ENCODE peak calls at places on chromosomes 3 and 15, in five cellular contexts. One of them, this sample, is unnamed.

GRCh38 chr3:155392138-155392537 is 98.7 kb upstream of the STRIT1 start:
- DNase-seq in mucosa of descending colon: no peak
- DNase-seq in HuH-7: no peak
- DNase-seq in cardiac muscle cell: peak
- DNase-seq in GF-D8: no peak
- DNase-seq in this sample: no peak

GRCh38 chr3:70811880-70812279 is 499.4 kb upstream of the MDFIC2 start:
- DNase-seq in mucosa of descending colon: no peak
- DNase-seq in HuH-7: no peak
- DNase-seq in cardiac muscle cell: no peak
- DNase-seq in GF-D8: no peak
- DNase-seq in this sample: no peak

GRCh38 chr3:188262913-188263683 is 109.1 kb downstream of the LPP start:
- DNase-seq in mucosa of descending colon: no peak
- DNase-seq in HuH-7: no peak
- DNase-seq in cardiac muscle cell: no peak
- DNase-seq in GF-D8: no peak
- DNase-seq in this sample: no peak

GRCh38 chr15:56817266-56817665 is 84.0 kb upstream of the ZNF280D start:
- DNase-seq in mucosa of descending colon: no peak
- DNase-seq in HuH-7: no peak
- DNase-seq in cardiac muscle cell: no peak
- DNase-seq in GF-D8: no peak
- DNase-seq in this sample: no peak

GRCh38 chr3:161096771-161097367 is 8.3 kb downstream of the B3GALNT1 start:
- DNase-seq in mucosa of descending colon: no peak
- DNase-seq in HuH-7: peak
- DNase-seq in cardiac muscle cell: peak
- DNase-seq in GF-D8: no peak
- DNase-seq in this sample: no peak

GRCh38 chr3:147758786-147759185 is 349.6 kb downstream of the ZIC1 start:
- DNase-seq in mucosa of descending colon: no peak
- DNase-seq in HuH-7: no peak
- DNase-seq in cardiac muscle cell: no peak
- DNase-seq in GF-D8: no peak
- DNase-seq in this sample: no peak

GRCh38 chr3:156847746-156848339 is 21.7 kb downstream of the LEKR1 start:
- DNase-seq in mucosa of descending colon: no peak
- DNase-seq in HuH-7: no peak
- DNase-seq in cardiac muscle cell: no peak
- DNase-seq in GF-D8: no peak
- DNase-seq in this sample: no peak

GRCh38 chr3:197494366-197495058 is 61.3 kb downstream of the BDH1 start:
- DNase-seq in mucosa of descending colon: peak
- DNase-seq in HuH-7: no peak
- DNase-seq in cardiac muscle cell: no peak
- DNase-seq in GF-D8: no peak
- DNase-seq in this sample: no peak

GRCh38 chr3:197737319-197737649 is 580 bp upstream of the RUBCN start:
- DNase-seq in mucosa of descending colon: no peak
- DNase-seq in HuH-7: peak
- DNase-seq in cardiac muscle cell: no peak
- DNase-seq in GF-D8: no peak
- DNase-seq in this sample: no peak

GRCh38 chr3:129314757-129315385 is 36.2 kb downstream of the HMCES start:
- DNase-seq in mucosa of descending colon: peak
- DNase-seq in HuH-7: peak
- DNase-seq in cardiac muscle cell: peak
- DNase-seq in GF-D8: no peak
- DNase-seq in this sample: peak

GRCh38 chr3:97863025-97863424 is 41.2 kb downstream of the CRYBG3 start:
- DNase-seq in mucosa of descending colon: no peak
- DNase-seq in HuH-7: no peak
- DNase-seq in cardiac muscle cell: no peak
- DNase-seq in GF-D8: no peak
- DNase-seq in this sample: no peak

GRCh38 chr15:63050737-63051700 is 8.5 kb downstream of the TPM1 start:
- DNase-seq in mucosa of descending colon: no peak
- DNase-seq in HuH-7: peak
- DNase-seq in cardiac muscle cell: no peak
- DNase-seq in GF-D8: no peak
- DNase-seq in this sample: no peak

GRCh38 chr3:23601020-23601822 is 204.5 kb upstream of the UBE2E1 start:
- DNase-seq in mucosa of descending colon: no peak
- DNase-seq in HuH-7: no peak
- DNase-seq in cardiac muscle cell: no peak
- DNase-seq in GF-D8: no peak
- DNase-seq in this sample: no peak

GRCh38 chr15:43105077-43105769 is 615 bp downstream of the UBR1 start:
- DNase-seq in mucosa of descending colon: no peak
- DNase-seq in HuH-7: no peak
- DNase-seq in cardiac muscle cell: peak
- DNase-seq in GF-D8: no peak
- DNase-seq in this sample: no peak

GRCh38 chr3:110815008-110815583 is 256.5 kb upstream of the NECTIN3 start:
- DNase-seq in mucosa of descending colon: no peak
- DNase-seq in HuH-7: no peak
- DNase-seq in cardiac muscle cell: no peak
- DNase-seq in GF-D8: no peak
- DNase-seq in this sample: no peak

GRCh38 chr3:190378240-190378891 is 9.6 kb upstream of the CLDN16 start:
- DNase-seq in mucosa of descending colon: no peak
- DNase-seq in HuH-7: no peak
- DNase-seq in cardiac muscle cell: no peak
- DNase-seq in GF-D8: no peak
- DNase-seq in this sample: no peak

GRCh38 chr15:92643849-92644815 is 11.4 kb downstream of the FAM174B start:
- DNase-seq in mucosa of descending colon: no peak
- DNase-seq in HuH-7: no peak
- DNase-seq in cardiac muscle cell: no peak
- DNase-seq in GF-D8: no peak
- DNase-seq in this sample: no peak